ENCODE peak calls at places on chromosomes 13 and 19, in seven cellular contexts. X is uterus; L is heart left ventricle; B is CD4-positive, alpha-beta memory T cell; V is lower lobe of right lung; S is tibial nerve; F is heart right ventricle. G is an unnamed sample.

GRCh38 chr19:50231821-50232220 is 28.4 kb downstream of the MYH14 start:
- DNase-seq in V (no peak), F (no peak), B (no peak), S (no peak), X (no peak), L (no peak), G (no peak)

GRCh38 chr19:20423381-20424207 is 142.0 kb downstream of the ZNF737 start:
- DNase-seq in B (peak; percentile 29), X (peak; percentile 54), L (peak; percentile 47), V (peak; percentile 81), F (peak; percentile 52), S (peak; percentile 61), G (peak; percentile 47)

GRCh38 chr19:44282846-44283245 is 22.0 kb downstream of the ZNF235 start:
- DNase-seq in S (no peak), L (no peak), X (no peak), V (no peak), B (no peak), F (no peak), G (no peak)

GRCh38 chr19:47324502-47324901 is 7.5 kb upstream of the C5AR2 start:
- DNase-seq in L (peak; percentile 44), B (no peak), V (peak; percentile 77), S (peak; percentile 50), X (no peak), F (peak; percentile 44), G (peak; percentile 36)

GRCh38 chr13:100195568-100195967 is 106.7 kb downstream of the PCCA start:
- DNase-seq in S (no peak), B (no peak), V (no peak), F (no peak), L (no peak), X (no peak), G (no peak)

GRCh38 chr19:7442423-7442822 is 46.4 kb downstream of the PEX11G start:
- DNase-seq in L (no peak), V (no peak), S (no peak), B (no peak), F (peak; percentile 36), X (peak; percentile 27), G (no peak)

GRCh38 chr19:42292042-42292960 is 9.6 kb upstream of the PRR19 start:
- DNase-seq in F (no peak), S (no peak), L (no peak), B (no peak), V (no peak), X (no peak), G (peak; percentile 9)

GRCh38 chr13:108227651-108228272 is 9.6 kb downstream of the ABHD13 start:
- DNase-seq in X (no peak), V (no peak), B (peak; percentile 46), L (no peak), S (peak; percentile 72), F (peak; percentile 24), G (no peak)

GRCh38 chr19:13398780-13399726 is 107.2 kb downstream of the CACNA1A start:
- DNase-seq in B (no peak), S (no peak), X (no peak), L (peak; percentile 39), V (no peak), F (no peak), G (no peak)

GRCh38 chr13:52010890-52011689 is at the start of gene ATP7B:
- DNase-seq in V (no peak), L (no peak), S (no peak), B (peak; percentile 19), F (peak; percentile 15), X (no peak), G (no peak)

GRCh38 chr19:55947532-55947931 is at the start of gene NLRP8:
- DNase-seq in S (no peak), B (no peak), F (no peak), V (no peak), L (no peak), X (no peak), G (no peak)

GRCh38 chr13:109761695-109762094 is 24.7 kb downstream of the IRS2 start:
- DNase-seq in L (no peak), V (no peak), S (no peak), B (no peak), X (no peak), F (no peak), G (no peak)

GRCh38 chr19:497861-498590 is 1.7 kb downstream of the MADCAM1 start:
- DNase-seq in V (peak; percentile 44), F (no peak), B (no peak), S (no peak), X (no peak), L (peak; percentile 20), G (peak; percentile 7)

GRCh38 chr19:3966051-3967017 is 4.6 kb downstream of the DAPK3 start:
- DNase-seq in L (no peak), V (no peak), F (no peak), X (no peak), S (no peak), B (no peak), G (no peak)

GRCh38 chr13:21149568-21149967 is 26.8 kb downstream of the SKA3 start:
- DNase-seq in X (no peak), S (no peak), V (no peak), L (no peak), B (no peak), F (no peak), G (no peak)

GRCh38 chr19:17089238-17089637 is 13.7 kb downstream of the MYO9B start:
- DNase-seq in B (no peak), V (no peak), L (no peak), X (peak; percentile 56), S (no peak), F (no peak), G (no peak)

GRCh38 chr19:42111811-42112210 is 20.4 kb downstream of the POU2F2 start:
- DNase-seq in B (no peak), X (no peak), S (no peak), L (no peak), F (no peak), V (no peak), G (no peak)

GRCh38 chr13:111187879-111188643 is 73.0 kb downstream of the ARHGEF7 start:
- DNase-seq in V (no peak), L (no peak), X (no peak), B (no peak), S (no peak), F (no peak), G (no peak)

GRCh38 chr19:51018745-51019543 is 565 bp downstream of the KLK10 start:
- DNase-seq in S (no peak), B (no peak), V (no peak), F (no peak), X (peak; percentile 38), L (no peak), G (no peak)

GRCh38 chr19:42433503-42434260 is 6.5 kb upstream of the LIPE start:
- DNase-seq in S (peak; percentile 90), X (peak; percentile 82), V (peak; percentile 78), F (peak; percentile 92), B (peak; percentile 58), L (peak; percentile 91), G (peak; percentile 83)

DNA sequence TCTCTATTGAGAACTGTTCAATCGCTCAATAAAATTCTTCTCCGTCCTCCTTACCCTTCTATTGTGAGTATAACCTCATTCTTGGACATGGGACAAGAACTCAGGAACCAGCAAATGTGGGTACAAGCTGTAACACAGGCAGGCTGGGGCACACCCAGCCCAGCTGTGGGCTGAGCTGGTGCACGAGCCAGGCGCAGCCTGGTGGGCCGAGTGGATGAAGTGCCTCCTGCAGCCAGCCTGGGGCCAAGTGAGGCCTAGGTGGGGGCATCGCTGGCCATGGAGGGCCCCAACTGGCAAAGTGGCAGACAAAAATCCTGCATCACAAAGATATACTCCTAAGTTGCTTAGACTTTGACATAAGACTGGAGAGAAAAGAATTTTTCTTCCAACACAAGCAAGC is 57.9 kb upstream of the DIAPH3 start:
- DNase-seq in L (no peak), S (no peak), F (no peak), V (no peak), X (no peak), B (no peak), G (no peak)
- H3K27me3 ChIP-seq in L (no peaks in the 10 kb centered on the region), S (no peaks in the 10 kb centered on the region), F (no peaks in the 10 kb centered on the region), V (no peaks in the 10 kb centered on the region), X (no peaks in the 10 kb centered on the region), B (no peaks in the 10 kb centered on the region), G (no peaks in the 10 kb centered on the region)

DNA sequence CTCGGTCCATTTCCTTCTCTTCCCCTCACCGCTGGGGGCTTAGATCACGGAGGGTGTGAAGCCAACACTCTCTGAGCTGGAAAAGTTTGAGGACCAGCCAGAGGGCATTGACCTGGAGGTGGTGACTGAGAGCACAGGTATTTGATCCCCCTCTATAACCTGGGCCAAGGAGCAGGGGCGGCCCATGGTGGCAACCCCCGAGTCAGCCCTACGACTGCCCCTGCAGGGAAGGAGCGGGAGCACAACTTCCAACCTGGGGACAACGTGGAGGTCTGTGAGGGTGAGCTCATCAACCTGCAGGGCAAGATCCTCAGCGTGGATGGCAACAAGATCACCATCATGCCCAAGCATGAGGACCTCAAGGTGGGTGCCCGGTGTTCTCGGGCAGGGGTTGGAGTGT is 11.6 kb upstream of the TIMM50 start:
- DNase-seq in L (no peak), B (no peak), X (no peak), F (no peak), V (no peak), S (no peak), G (no peak)
- H3K36me3 ChIP-seq in L (peaks cover 42% of the 10 kb centered on the region), B (peaks cover 94% of the 10 kb centered on the region), X (peaks cover 2% of the 10 kb centered on the region), F (peaks cover 64% of the 10 kb centered on the region), V (peaks cover 100% of the 10 kb centered on the region), S (peaks cover 7% of the 10 kb centered on the region), G (peaks cover 20% of the 10 kb centered on the region)

DNA sequence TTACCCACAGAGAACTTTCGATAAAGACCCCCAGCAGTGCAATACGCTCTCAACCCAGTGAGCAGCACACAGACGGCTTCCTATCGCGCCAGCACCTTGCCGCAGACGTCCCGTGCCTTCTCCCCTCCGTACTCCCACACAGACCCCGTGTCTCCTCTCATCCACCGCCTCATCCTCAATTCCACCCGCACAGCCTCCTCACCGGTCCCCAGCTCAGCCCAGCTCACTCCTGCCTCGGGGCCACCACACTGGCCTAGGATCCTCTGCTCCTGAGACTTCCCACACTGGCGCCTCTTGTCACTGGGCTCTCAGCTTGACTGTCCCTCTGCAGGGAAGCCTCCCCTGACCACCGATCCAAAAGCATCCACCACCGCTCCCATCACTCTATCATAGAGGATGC is 9.0 kb downstream of the MLLT1 start:
- DNase-seq in V (no peak), X (no peak), S (no peak), B (no peak), F (no peak), L (no peak), G (no peak)
- H3K4me3 ChIP-seq in V (peak overlapping the region; percentile 11), X (no peak overlapping the region), S (no peak overlapping the region), B (no peak overlapping the region), F (no peak overlapping the region), L (no peak overlapping the region), G (peak overlapping the region; percentile 56)

GRCh38 chr19:2926341-2927031 is 18.3 kb downstream of the ZNF77 start:
- DNase-seq in F (no peak), S (no peak), V (no peak), B (no peak), L (no peak), X (no peak), G (no peak)

GRCh38 chr19:2922987-2923386 is 21.8 kb downstream of the ZNF77 start:
- DNase-seq in V (no peak), F (no peak), B (no peak), S (no peak), X (no peak), L (no peak), G (no peak)

GRCh38 chr19:2923510-2923909 is 21.3 kb downstream of the ZNF77 start:
- DNase-seq in B (no peak), L (no peak), X (no peak), S (no peak), V (no peak), F (no peak), G (no peak)

DNA sequence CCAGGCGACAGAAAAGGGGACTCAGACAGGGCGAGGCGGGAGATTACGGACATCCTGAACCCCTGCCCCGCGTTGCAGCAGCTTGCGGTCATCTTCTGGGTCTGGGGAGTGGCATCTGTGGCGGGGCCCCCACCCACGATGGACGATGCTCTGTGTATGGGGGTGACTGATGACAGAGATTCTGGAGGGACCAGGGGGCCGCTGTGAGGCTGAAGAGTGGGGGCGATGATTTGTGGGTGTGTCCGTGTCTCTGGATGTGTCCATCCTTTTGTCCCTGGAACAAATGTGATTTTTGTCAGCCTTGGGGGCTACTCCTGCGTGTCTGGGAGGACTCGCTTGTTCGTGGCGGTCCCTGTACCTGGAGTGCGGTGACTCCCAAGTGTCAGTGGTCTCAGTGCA is 17.7 kb downstream of the ZNF77 start:
- DNase-seq in X (no peak), S (no peak), V (no peak), F (no peak), L (no peak), B (no peak), G (no peak)
- H3K27me3 ChIP-seq in X (no peaks in the 10 kb centered on the region), S (no peaks in the 10 kb centered on the region), V (no peaks in the 10 kb centered on the region), F (no peaks in the 10 kb centered on the region), L (no peaks in the 10 kb centered on the region), B (no peaks in the 10 kb centered on the region), G (no peaks in the 10 kb centered on the region)

G was measured in psoas muscle.